ENCODE peak calls at places on chromosomes 6 and 20, in six cellular contexts. P is HCT116, E is neural progenitor cell, T is GM23248, B is fibroblast of lung, V is hepatocyte. X is an unnamed sample.

GRCh38 chr20:1844723-1845523 is 50.3 kb upstream of the SIRPA start:
- DNase-seq in P (no peak), E (no peak), T (peak), B (peak), V (peak), X (no peak)

GRCh38 chr20:17888044-17888443 is 80.5 kb downstream of the SNX5 start:
- DNase-seq in P (peak), E (no peak), T (peak), B (peak), V (no peak), X (peak)

GRCh38 chr20:57092112-57092899 is 174.1 kb downstream of the BMP7 start:
- DNase-seq in P (peak), E (peak), T (peak), B (peak), V (peak), X (peak)

GRCh38 chr20:41142914-41143313 is 5.6 kb downstream of the PLCG1 start:
- DNase-seq in P (no peak), E (no peak), T (no peak), B (no peak), V (no peak), X (no peak)

GRCh38 chr20:49403911-49404310 is 78.6 kb downstream of the KCNB1 start:
- DNase-seq in P (no peak), E (no peak), T (no peak), B (no peak), V (no peak), X (no peak)

GRCh38 chr6:136173519-136174507 is 76.3 kb downstream of the MTFR2 start:
- DNase-seq in P (no peak), E (no peak), T (no peak), B (peak), V (peak), X (no peak)

GRCh38 chr6:138253731-138254130 is 35.4 kb upstream of the PBOV1 start:
- DNase-seq in P (no peak), E (no peak), T (no peak), B (no peak), V (no peak), X (no peak)

GRCh38 chr6:111252451-111252850 is 165.1 kb downstream of the SLC16A10 start:
- DNase-seq in P (no peak), E (no peak), T (no peak), B (no peak), V (no peak), X (no peak)

GRCh38 chr6:157228421-157229218 is 94.7 kb downstream of the TMEM242 start:
- DNase-seq in P (no peak), E (peak), T (no peak), B (no peak), V (no peak), X (no peak)

GRCh38 chr20:50278684-50279531 is 88.3 kb downstream of the CEBPB start:
- DNase-seq in P (peak), E (no peak), T (peak), B (no peak), V (peak), X (peak)

GRCh38 chr6:158290659-158291058 is 21.6 kb upstream of the TULP4 start:
- DNase-seq in P (no peak), E (no peak), T (no peak), B (no peak), V (no peak), X (no peak)

GRCh38 chr6:116461563-116462507 is 660 bp downstream of the CALHM6 start:
- DNase-seq in P (no peak), E (peak), T (peak), B (peak), V (peak), X (no peak)

GRCh38 chr6:136780972-136781371 is 11.3 kb downstream of the MAP3K5 start:
- DNase-seq in P (no peak), E (no peak), T (no peak), B (no peak), V (no peak), X (no peak)

GRCh38 chr20:44407402-44408184 is 52.1 kb downstream of the HNF4A start:
- DNase-seq in P (peak), E (no peak), T (peak), B (peak), V (peak), X (peak)
- H3K4me2 ChIP-seq in P (peak), E (no peak), T (no peak), B (no peak), V (no peak), X (peak)

GRCh38 chr6:13671742-13672141 is 39.9 kb downstream of the RANBP9 start:
- DNase-seq in P (no peak), E (no peak), T (peak), B (no peak), V (no peak), X (no peak)
- H2AFZ ChIP-seq in P (no peak), E (no peak), T (no peak), B (no peak), V (no peak), X (no peak)

GRCh38 chr6:6704423-6705060 is 116.0 kb downstream of the LY86 start:
- DNase-seq in P (no peak), E (no peak), T (no peak), B (peak), V (no peak), X (no peak)

GRCh38 chr6:6703720-6704422 is 115.4 kb downstream of the LY86 start:
- DNase-seq in P (no peak), E (no peak), T (no peak), B (no peak), V (no peak), X (no peak)

GRCh38 chr6:6707143-6707542 is 118.6 kb downstream of the LY86 start:
- DNase-seq in P (no peak), E (no peak), T (no peak), B (no peak), V (no peak), X (no peak)

GRCh38 chr6:6701864-6702263 is 113.3 kb downstream of the LY86 start:
- DNase-seq in P (no peak), E (no peak), T (peak), B (no peak), V (no peak), X (peak)

GRCh38 chr6:6705061-6705425 is 116.5 kb downstream of the LY86 start:
- DNase-seq in P (no peak), E (no peak), T (no peak), B (no peak), V (no peak), X (no peak)
- H3K4me2 ChIP-seq in P (no peak), E (no peak), T (no peak), B (no peak), V (no peak), X (no peak)

DNA sequence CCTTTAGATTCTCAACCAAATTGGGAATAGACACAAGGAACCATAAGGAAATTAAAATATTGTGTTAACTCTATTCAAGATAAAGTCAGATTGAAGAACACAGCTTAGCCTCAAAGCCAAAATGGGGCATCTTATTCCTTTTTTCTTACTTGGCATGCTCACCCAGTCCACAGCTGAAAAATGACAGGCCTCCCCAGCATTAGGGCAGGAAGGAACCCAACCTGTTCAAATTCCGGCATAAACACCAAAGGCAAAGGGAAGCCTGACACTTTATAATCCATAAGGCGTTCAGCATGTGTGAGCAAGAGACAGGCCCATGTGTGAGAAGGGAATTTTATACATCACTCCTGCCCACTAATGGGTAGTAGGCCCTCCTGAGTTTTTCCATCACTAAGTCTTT is 2.9 kb downstream of the BEND6 start:
- DNase-seq in P (no peak), E (no peak), T (peak), B (no peak), V (no peak), X (no peak)
- H2AFZ ChIP-seq in P (no peak), E (no peak), T (no peak), B (no peak), V (no peak), X (no peak)

X was measured in PC-9.